ENCODE peak calls at places on chromosome 17, in five cellular contexts. J is HCT116, D is H1, A is K562, I is GM12878. E is an unnamed sample.
A peak's percentile ranks its signal among the peaks of the same experiment; 100 is the strongest.

GRCh38 chr17:10018461-10018891 is 113.4 kb upstream of the RCVRN start:
- DNase-seq in J (no peak), D (no peak), A (no peak), I (peak; percentile 56), E (no peak)

GRCh38 chr17:16415031-16415924 is at the start of gene TRPV2:
- DNase-seq in J (no peak), D (peak; percentile 73), A (peak; percentile 69), I (peak; percentile 60), E (peak; percentile 59)

GRCh38 chr17:7750321-7750821 is 32.8 kb downstream of the DNAH2 start:
- DNase-seq in J (no peak), D (no peak), A (no peak), I (no peak), E (no peak)

GRCh38 chr17:48767263-48767774 is 38.8 kb upstream of the HOXB13 start:
- DNase-seq in J (no peak), D (no peak), A (no peak), I (no peak), E (no peak)

GRCh38 chr17:49573510-49574282 is 2.0 kb upstream of the NXPH3 start:
- DNase-seq in J (no peak), D (no peak), A (no peak), I (no peak), E (no peak)

GRCh38 chr17:2087597-2088211 is 32.8 kb downstream of the HIC1 start:
- DNase-seq in J (no peak), D (no peak), A (no peak), I (peak; percentile 79), E (no peak)

GRCh38 chr17:78357177-78357586 is 2.7 kb downstream of the SOCS3 start:
- DNase-seq in J (no peak), D (no peak), A (no peak), I (no peak), E (no peak)

GRCh38 chr17:59434429-59434828 is 103.0 kb downstream of the YPEL2 start:
- DNase-seq in J (no peak), D (no peak), A (no peak), I (no peak), E (no peak)

GRCh38 chr17:37045271-37045946 is 96.7 kb downstream of the AATF start:
- DNase-seq in J (no peak), D (peak; percentile 45), A (no peak), I (no peak), E (no peak)

GRCh38 chr17:68572138-68572842 is 28.9 kb downstream of the FAM20A start:
- DNase-seq in J (no peak), D (no peak), A (no peak), I (no peak), E (no peak)

GRCh38 chr17:75228305-75228704 is 22.8 kb downstream of the NUP85 start:
- DNase-seq in J (no peak), D (no peak), A (no peak), I (no peak), E (no peak)

GRCh38 chr17:75232786-75233185 is 27.3 kb downstream of the NUP85 start:
- DNase-seq in J (no peak), D (no peak), A (no peak), I (no peak), E (no peak)

GRCh38 chr17:75231071-75231470 is 25.6 kb downstream of the NUP85 start:
- DNase-seq in J (no peak), D (no peak), A (no peak), I (no peak), E (no peak)

GRCh38 chr17:75228847-75229246 is 23.4 kb downstream of the NUP85 start:
- DNase-seq in J (no peak), D (no peak), A (no peak), I (no peak), E (no peak)

DNA sequence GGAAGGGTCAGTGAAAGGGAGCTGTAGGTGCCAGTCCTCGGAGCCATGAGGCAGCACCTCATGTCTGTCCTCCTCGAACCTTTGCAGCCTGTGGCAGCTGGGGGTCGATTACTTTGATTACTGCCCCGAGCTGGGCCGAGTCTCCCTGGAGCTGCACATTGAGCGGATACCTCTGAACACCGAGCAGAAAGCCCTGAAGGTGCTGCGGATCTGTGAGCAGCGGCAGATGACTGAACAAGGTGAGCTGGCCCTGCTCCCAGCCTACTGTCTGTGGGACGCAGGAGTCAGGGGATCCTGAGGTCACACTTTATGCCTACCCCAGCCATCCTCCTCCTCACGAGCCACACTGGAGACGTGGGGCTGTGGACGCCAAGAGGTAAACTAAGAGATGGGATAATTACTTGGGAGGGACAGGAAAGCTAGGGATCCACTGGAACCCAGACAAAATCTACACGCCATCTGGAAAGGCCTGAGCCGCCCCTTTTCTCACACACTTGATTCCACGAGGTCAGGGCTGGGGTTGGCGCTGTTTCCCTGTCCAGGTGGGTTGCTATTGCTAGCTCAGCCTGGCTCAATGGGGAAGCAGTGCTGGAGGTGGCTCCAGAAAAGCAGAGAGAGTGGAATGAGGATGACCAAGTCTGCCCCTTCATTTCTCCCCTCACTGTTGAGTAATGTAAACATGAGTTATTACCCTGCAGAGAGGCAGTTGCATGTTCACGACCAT is 26.4 kb downstream of the NUP85 start:
- DNase-seq in J (no peak), D (no peak), A (no peak), I (no peak), E (no peak)
- TF ChIP-seq MAX in J (no peak), D (no peak), A (no peak), I (no peak), E (no peak)

DNA sequence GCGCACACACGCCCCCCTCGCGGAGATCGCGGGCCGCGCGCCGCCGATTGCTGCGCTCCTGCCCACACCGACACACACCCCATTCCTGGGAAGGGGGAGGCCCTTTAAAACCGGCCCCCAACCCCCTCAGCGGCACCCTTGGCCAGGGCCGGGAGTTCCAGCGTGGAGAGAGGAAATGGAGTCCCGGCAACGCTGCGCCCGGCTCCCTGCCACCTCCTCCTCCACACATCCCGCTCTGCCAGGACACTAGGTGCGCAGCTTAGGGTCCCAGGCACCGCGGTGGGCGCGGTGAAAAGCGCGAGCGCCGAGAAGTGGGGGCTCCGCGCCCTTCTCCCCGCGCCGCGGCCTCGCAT is 397 bp downstream of the CDC42EP4 start:
- DNase-seq in J (no peak), D (peak; percentile 71), A (peak; percentile 52), I (no peak), E (no peak)
- TF ChIP-seq YY1 in J (no peak), D (no peak), A (no peak), I (no peak), E (no peak)

DNA sequence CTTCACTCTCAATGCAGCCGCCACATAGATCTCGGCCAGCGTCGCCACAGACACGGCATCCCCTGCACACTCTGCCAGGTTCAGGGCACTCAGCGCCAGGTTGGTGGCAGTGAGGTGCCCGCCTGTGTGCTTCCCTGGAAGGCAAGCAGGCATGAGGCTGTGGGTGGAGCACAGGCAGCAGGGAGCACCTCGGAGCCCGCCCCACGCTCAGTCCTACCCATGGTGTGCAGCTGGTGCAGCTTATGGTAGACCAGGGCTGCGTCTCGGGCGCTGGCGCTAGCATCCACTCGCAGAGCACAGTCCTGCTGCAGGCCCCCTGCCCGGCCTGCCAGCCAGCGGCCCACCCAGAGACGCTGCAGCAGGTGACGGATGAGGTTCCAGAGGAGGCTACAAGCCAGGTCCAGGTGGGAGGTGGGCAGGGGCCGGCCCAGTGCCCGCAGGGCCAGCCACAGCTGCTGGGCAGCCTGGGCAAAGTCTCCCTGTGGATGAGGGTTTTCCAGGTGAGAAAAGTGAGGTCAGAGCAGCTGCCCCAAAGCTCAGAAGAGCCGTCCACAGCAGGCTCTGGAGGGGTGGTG is 20.5 kb downstream of the SREBF1 start:
- DNase-seq in J (no peak), D (no peak), A (no peak), I (no peak), E (no peak)
- TF ChIP-seq POLR2A in J (no peak), D (no peak), A (no peak), I (peak; percentile 33), E (no peak)

GRCh38 chr17:58352843-58353719 is 1.1 kb upstream of the SUPT4H1 start:
- DNase-seq in J (no peak), D (peak; percentile 56), A (no peak), I (no peak), E (no peak)
- TF ChIP-seq MAX in J (no peak), D (no peak), A (peak; percentile 26), I (no peak), E (no peak)

GRCh38 chr17:64387545-64388171 is 3.0 kb downstream of the PECAM1 start:
- DNase-seq in J (no peak), D (no peak), A (no peak), I (no peak), E (no peak)
- TF ChIP-seq YY1 in J (no peak), D (no peak), A (no peak), I (no peak), E (no peak)

DNA sequence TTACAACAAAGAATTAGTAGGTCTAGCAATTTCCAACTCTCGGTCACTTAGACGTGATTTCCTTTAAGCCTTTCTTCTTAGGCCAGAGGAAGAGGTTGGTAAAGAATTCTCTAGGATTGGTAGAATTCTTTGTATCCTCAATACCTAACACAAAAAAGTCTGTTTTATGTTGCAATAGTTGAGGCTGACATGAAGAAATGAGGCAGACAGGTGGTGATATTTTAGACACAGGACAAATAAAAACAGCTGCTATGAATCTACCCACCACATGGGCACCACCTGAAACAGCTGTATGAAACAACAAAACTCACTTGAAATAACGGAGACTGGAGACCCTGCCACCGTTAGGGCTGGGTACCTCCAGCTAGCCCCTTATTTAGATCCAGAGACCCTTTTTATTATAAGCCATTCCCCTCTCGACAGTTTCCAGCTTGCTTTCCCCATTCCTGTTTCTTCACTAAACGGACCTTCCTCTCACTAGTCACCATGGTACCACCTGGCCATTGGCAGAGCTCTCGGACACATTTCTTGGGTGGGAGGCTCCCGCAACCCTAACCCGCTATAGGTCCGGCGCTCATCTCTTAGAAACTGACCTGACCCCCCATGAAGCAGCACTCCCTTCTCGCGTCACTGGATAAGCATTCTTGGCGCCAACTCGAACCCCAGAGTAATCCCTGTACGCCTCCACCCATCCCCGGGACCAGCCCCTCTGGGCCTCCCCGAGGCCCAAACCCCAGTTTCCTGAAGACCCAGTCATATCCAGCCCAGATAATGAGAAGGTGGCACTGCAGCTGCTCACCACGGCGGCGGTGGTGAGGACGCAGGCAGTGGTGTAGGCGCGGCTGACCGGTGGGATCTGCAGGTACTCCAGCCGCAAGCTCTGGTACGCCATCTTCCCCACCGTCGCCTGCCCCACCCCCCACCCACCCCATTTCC is at the start of gene DERL2:
- DNase-seq in J (no peak), D (peak; percentile 75), A (peak; percentile 69), I (no peak), E (peak; percentile 33)
- TF ChIP-seq POLR2A in J (peak; percentile 8), D (peak; percentile 67), A (no peak), I (peak; percentile 72), E (peak; percentile 77)